ENCODE peak calls at places on chromosome X, in four cellular contexts. M is WTC11, G is K562, S is HepG2. E is an unnamed sample.

GRCh38 chrX:13373027-13373806 is 53.4 kb upstream of the ATXN3L start:
- DNase-seq in M (no peak), G (no peak), S (no peak), E (no peak)

GRCh38 chrX:127708155-127708554 is 344.0 kb downstream of the ACTRT1 start:
- DNase-seq in S (no peak), G (no peak), M (no peak), E (no peak)

GRCh38 chrX:7334253-7334935 is 186.4 kb upstream of the PUDP start:
- DNase-seq in S (no peak), M (no peak), G (no peak), E (no peak)

GRCh38 chrX:41677661-41678060 is 11.1 kb upstream of the GPR34 start:
- DNase-seq in G (no peak), S (no peak), M (no peak), E (no peak)

GRCh38 chrX:129678176-129678880 is 23.6 kb upstream of the APLN start:
- DNase-seq in S (no peak), M (no peak), G (no peak), E (no peak)

GRCh38 chrX:69024287-69024686 is 141.0 kb downstream of the PJA1 start:
- DNase-seq in M (no peak), S (no peak), G (no peak), E (no peak)

GRCh38 chrX:101203782-101204351 is 15.7 kb upstream of the DRP2 start:
- DNase-seq in S (no peak), G (no peak), M (no peak), E (no peak)

GRCh38 chrX:56974408-56974807 is 20.9 kb downstream of the SPIN3 start:
- DNase-seq in S (no peak), M (no peak), G (no peak), E (no peak)

GRCh38 chrX:31293409-31293808 is 221.6 kb upstream of the FTHL17 start:
- DNase-seq in S (peak), M (no peak), G (no peak), E (no peak)

GRCh38 chrX:54540289-54540688 is 10.3 kb downstream of the GNL3L start:
- DNase-seq in G (no peak), S (no peak), M (no peak), E (no peak)

GRCh38 chrX:136034622-136035021 is 49.4 kb downstream of the SLC9A6 start:
- DNase-seq in S (no peak), M (no peak), G (no peak), E (no peak)

GRCh38 chrX:153920546-153920945 is 5.5 kb downstream of the ARHGAP4 start:
- DNase-seq in G (no peak), S (no peak), M (no peak), E (no peak)

GRCh38 chrX:35711281-35711680 is 86.9 kb upstream of the MAGEB16 start:
- DNase-seq in M (no peak), G (no peak), S (no peak), E (no peak)

GRCh38 chrX:112636288-112636687 is 43.5 kb downstream of the LHFPL1 start:
- DNase-seq in M (no peak), S (no peak), G (no peak), E (no peak)

GRCh38 chrX:136487647-136488046 is at the start of gene BRS3:
- DNase-seq in G (no peak), M (no peak), S (no peak), E (no peak)

GRCh38 chrX:96906741-96907140 is 23.0 kb downstream of the RPA4 start:
- DNase-seq in G (no peak), M (no peak), S (no peak), E (no peak)

GRCh38 chrX:13077168-13077567 is 32.7 kb upstream of the FAM9C start:
- DNase-seq in G (no peak), M (no peak), S (no peak), E (no peak)

GRCh38 chrX:22165732-22166457 is 106.8 kb upstream of the CBLL2 start:
- DNase-seq in M (no peak), S (no peak), G (no peak), E (no peak)

GRCh38 chrX:86039625-86040568 is 7.5 kb downstream of the CHM start:
- DNase-seq in G (no peak), M (no peak), S (peak), E (no peak)

GRCh38 chrX:115889121-115889890 is 281.2 kb upstream of the AGTR2 start:
- DNase-seq in M (no peak), S (no peak), G (no peak), E (no peak)
- TF ChIP-seq TCF7 in M (no peak), S (no peak), G (no peak), E (no peak)

DNA sequence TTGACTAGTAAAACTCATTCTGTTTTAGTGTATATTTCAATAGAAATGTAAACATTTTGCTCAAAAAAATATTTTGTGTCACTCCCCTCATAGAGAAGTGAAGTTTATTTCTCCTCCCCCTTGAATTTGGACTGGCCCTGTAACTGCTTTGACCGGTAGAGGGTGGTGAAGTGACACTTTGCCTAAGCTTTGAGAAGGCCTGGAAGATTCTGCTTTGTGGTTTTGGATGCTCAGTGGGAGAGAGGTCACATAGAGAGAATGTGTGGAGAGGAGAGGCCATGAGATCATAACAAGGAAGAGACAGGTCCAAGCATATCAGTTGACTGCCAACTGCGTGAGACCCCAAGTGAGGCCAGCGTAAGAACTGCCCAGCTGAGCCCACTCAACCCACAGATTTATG is 19.1 kb upstream of the ARX start:
- DNase-seq in G (no peak), M (no peak), S (peak), E (no peak)
- TF ChIP-seq TCF7 in G (no peak), M (no peak), S (no peak), E (no peak)

GRCh38 chrX:151505796-151506195 is 57.7 kb upstream of the PASD1 start:
- DNase-seq in M (peak), G (peak), S (peak), E (no peak)
- TF ChIP-seq TCF7 in M (no peak), G (no peak), S (no peak), E (no peak)

GRCh38 chrX:17674611-17675010 is 62.7 kb upstream of the SCML1 start:
- DNase-seq in S (no peak), M (no peak), G (no peak), E (no peak)
- TF ChIP-seq TCF7 in S (no peak), M (no peak), G (no peak), E (no peak)

GRCh38 chrX:133586443-133586842 is 171.2 kb upstream of the GPC4 start:
- DNase-seq in G (no peak), M (no peak), S (peak), E (no peak)

GRCh38 chrX:133583825-133584224 is 168.5 kb upstream of the GPC4 start:
- DNase-seq in M (no peak), S (no peak), G (no peak), E (no peak)

GRCh38 chrX:133587818-133588217 is 172.5 kb upstream of the GPC4 start:
- DNase-seq in G (no peak), S (no peak), M (no peak), E (no peak)

GRCh38 chrX:133588827-133589226 is 173.5 kb upstream of the GPC4 start:
- DNase-seq in S (no peak), G (no peak), M (no peak), E (no peak)

GRCh38 chrX:133587071-133587470 is 171.8 kb upstream of the GPC4 start:
- DNase-seq in S (no peak), G (no peak), M (no peak), E (no peak)
- TF ChIP-seq TCF7 in S (no peak), G (no peak), M (no peak), E (no peak)

GRCh38 chrX:115029869-115030564 is 12.6 kb upstream of the IL13RA2 start:
- DNase-seq in G (no peak), S (no peak), M (no peak), E (no peak)

GRCh38 chrX:115031989-115032388 is 14.6 kb upstream of the IL13RA2 start:
- DNase-seq in M (no peak), S (no peak), G (no peak), E (no peak)

GRCh38 chrX:115036029-115036428 is 18.6 kb upstream of the IL13RA2 start:
- DNase-seq in S (no peak), M (no peak), G (no peak), E (no peak)

GRCh38 chrX:115030635-115031034 is 13.2 kb upstream of the IL13RA2 start:
- DNase-seq in M (no peak), G (no peak), S (no peak), E (no peak)
- TF ChIP-seq TCF7 in M (no peak), G (no peak), S (no peak), E (no peak)

DNA sequence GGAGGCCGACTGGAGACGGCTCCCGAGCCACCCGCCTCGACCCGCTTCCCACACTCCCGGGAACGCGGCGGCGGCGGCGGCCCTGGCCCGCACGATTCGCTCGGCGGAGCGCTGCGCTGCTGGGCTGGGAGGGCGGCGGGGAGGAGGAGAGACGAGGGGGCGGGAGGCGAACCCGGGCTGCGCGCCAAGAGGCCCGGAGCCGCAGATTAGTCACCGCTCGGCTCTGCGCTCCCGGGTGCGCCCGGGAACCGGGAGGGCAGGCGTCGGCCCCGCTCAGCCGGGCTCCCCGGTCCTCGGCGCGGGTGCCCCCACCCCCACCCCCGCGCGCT is 11.2 kb upstream of the BCOR start:
- DNase-seq in S (no peak), G (peak), M (peak), E (no peak)
- TF ChIP-seq TCF7 in S (no peak), G (no peak), M (no peak), E (no peak)

GRCh38 chrX:79630033-79631009 is 263.2 kb upstream of the ITM2A start:
- DNase-seq in G (no peak), S (no peak), M (no peak), E (peak)
- TF ChIP-seq TCF7 in G (no peak), S (no peak), M (no peak), E (no peak)

GRCh38 chrX:71532753-71533425 is at the start of gene OGT:
- DNase-seq in G (peak), S (peak), M (peak), E (peak)

GRCh38 chrX:71533850-71534515 is 1.1 kb downstream of the OGT start:
- DNase-seq in G (peak), M (peak), S (peak), E (no peak)

GRCh38 chrX:71534773-71535544 is 2.1 kb downstream of the OGT start:
- DNase-seq in G (no peak), M (no peak), S (peak), E (no peak)

GRCh38 chrX:71533514-71533849 is 578 bp downstream of the OGT start:
- DNase-seq in G (peak), M (no peak), S (no peak), E (no peak)

GRCh38 chrX:71532078-71532752 is 689 bp upstream of the OGT start:
- DNase-seq in S (no peak), G (peak), M (no peak), E (no peak)
- TF ChIP-seq TCF7 in S (no peak), G (no peak), M (no peak), E (no peak)

GRCh38 chrX:149280011-149280410 is 225.1 kb downstream of the IDS start:
- DNase-seq in M (no peak), G (no peak), S (no peak), E (no peak)

GRCh38 chrX:149275836-149276235 is 229.3 kb downstream of the IDS start:
- DNase-seq in S (no peak), M (no peak), G (no peak), E (no peak)

GRCh38 chrX:149272690-149273463 is 232.2 kb downstream of the IDS start:
- DNase-seq in S (no peak), M (no peak), G (no peak), E (no peak)

GRCh38 chrX:149274516-149275105 is 230.5 kb downstream of the IDS start:
- DNase-seq in M (no peak), G (no peak), S (no peak), E (no peak)
- TF ChIP-seq TCF7 in M (no peak), G (no peak), S (no peak), E (no peak)